ENCODE peak calls at places on chromosomes 1 and 21, in seven cellular contexts. W is mammary epithelial cell, X is SK-N-SH, H is neural progenitor cell, V is fibroblast of lung, E is IMR-90, Q is endothelial cell of umbilical vein. I is an unnamed sample.
A peak's percentile ranks its signal among the peaks of the same experiment; 100 is the strongest.

GRCh38 chr1:235649722-235650163 is at the start of gene GNG4:
- DNase-seq in W (no peak), X (peak; percentile 98), H (peak; percentile 80), V (no peak), E (no peak), Q (no peak), I (no peak)

GRCh38 chr1:9181990-9182783 is 52.4 kb upstream of the H6PD start:
- DNase-seq in W (peak; percentile 73), X (peak; percentile 86), H (peak; percentile 66), V (no peak), E (no peak), Q (peak; percentile 64), I (no peak)

GRCh38 chr1:230824571-230825060 is 43.7 kb downstream of the C1orf198 start:
- DNase-seq in W (no peak), X (no peak), H (no peak), V (peak; percentile 53), E (peak; percentile 51), Q (no peak), I (no peak)

GRCh38 chr1:247337961-247338360 is 6.3 kb upstream of the ZNF496 start:
- DNase-seq in W (no peak), X (no peak), H (no peak), V (no peak), E (no peak), Q (no peak), I (no peak)

GRCh38 chr1:18233176-18233864 is 125.7 kb downstream of the IGSF21 start:
- DNase-seq in W (no peak), X (no peak), H (no peak), V (no peak), E (no peak), Q (no peak), I (no peak)

GRCh38 chr21:44914176-44914874 is 6.4 kb downstream of the ITGB2 start:
- DNase-seq in W (no peak), X (no peak), H (no peak), V (no peak), E (no peak), Q (no peak), I (peak; percentile 72)

GRCh38 chr1:245578751-245579150 is 424.0 kb downstream of the KIF26B start:
- DNase-seq in W (no peak), X (no peak), H (no peak), V (peak; percentile 64), E (no peak), Q (no peak), I (no peak)

GRCh38 chr1:178324003-178324402 is 172.8 kb downstream of the CLEC20A start:
- DNase-seq in W (peak; percentile 79), X (no peak), H (no peak), V (peak; percentile 68), E (peak; percentile 71), Q (no peak), I (no peak)

GRCh38 chr1:235073331-235073967 is 55.2 kb downstream of the TOMM20 start:
- DNase-seq in W (peak; percentile 98), X (no peak), H (no peak), V (peak; percentile 31), E (no peak), Q (no peak), I (no peak)

GRCh38 chr21:41593784-41594138 is 85.8 kb upstream of the TMPRSS2 start:
- DNase-seq in W (no peak), X (no peak), H (no peak), V (no peak), E (no peak), Q (no peak), I (no peak)

GRCh38 chr1:231039161-231040018 is 664 bp downstream of the FAM89A start:
- DNase-seq in W (peak; percentile 26), X (peak; percentile 83), H (peak; percentile 75), V (peak; percentile 40), E (peak; percentile 37), Q (no peak), I (peak; percentile 74)

GRCh38 chr1:46246548-46247432 is 773 bp upstream of the RAD54L start:
- DNase-seq in W (no peak), X (peak; percentile 75), H (no peak), V (peak; percentile 68), E (peak; percentile 45), Q (no peak), I (peak; percentile 80)

GRCh38 chr1:46248122-46248920 is 758 bp downstream of the RAD54L start:
- DNase-seq in W (peak; percentile 67), X (peak; percentile 55), H (peak; percentile 65), V (peak; percentile 8), E (no peak), Q (peak; percentile 17), I (peak; percentile 86)

GRCh38 chr1:46244656-46245371 is 2.7 kb upstream of the RAD54L start:
- DNase-seq in W (no peak), X (peak; percentile 50), H (no peak), V (peak; percentile 6), E (peak; percentile 5), Q (peak; percentile 13), I (peak; percentile 91)

GRCh38 chr1:46242918-46243317 is 4.6 kb upstream of the RAD54L start:
- DNase-seq in W (no peak), X (no peak), H (no peak), V (no peak), E (no peak), Q (no peak), I (no peak)

DNA sequence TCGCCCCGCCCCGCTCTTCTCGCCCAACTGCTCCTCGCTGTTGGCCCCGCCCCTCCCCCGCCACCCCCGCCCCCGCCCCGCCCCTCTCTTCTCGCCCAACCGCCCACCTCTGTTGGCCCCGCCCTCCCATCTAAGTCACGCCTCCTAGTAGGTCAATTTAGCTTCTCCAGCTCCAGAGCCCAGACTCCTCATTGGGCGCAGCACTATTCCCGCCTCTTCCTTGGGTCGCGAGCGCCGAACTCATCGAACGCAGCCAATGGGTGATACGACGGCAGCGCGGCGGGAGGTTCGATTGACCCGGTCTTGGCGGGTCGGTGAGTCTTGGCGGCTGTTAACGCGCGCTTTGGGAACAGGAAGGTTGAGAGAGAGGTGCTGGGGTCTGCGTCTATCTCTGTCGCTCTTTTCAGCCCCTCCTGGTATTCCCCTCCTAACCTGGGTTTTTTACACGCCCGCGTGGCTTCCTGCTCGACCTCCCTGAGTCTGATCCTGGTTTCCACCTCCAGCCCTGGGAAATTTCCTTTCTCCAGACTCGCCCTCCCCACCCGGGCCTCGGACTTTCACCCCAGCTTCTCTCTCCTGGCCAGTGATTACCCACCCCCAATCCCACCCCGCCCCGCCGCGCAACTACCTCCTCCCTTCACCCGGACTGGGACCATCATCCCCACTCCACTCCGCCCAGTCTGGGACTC is at the start of gene RAD54L:
- DNase-seq in W (peak; percentile 99), X (peak; percentile 97), H (peak; percentile 99), V (peak; percentile 99), E (peak; percentile 99), Q (peak; percentile 97), I (peak; percentile 99)
- H2AFZ ChIP-seq in W (peak within 1 kb of the TSS; percentile 99), X (peak within 1 kb of the TSS; percentile 90), H (peak within 1 kb of the TSS; percentile 92), V (peak within 1 kb of the TSS; percentile 89), E (peak within 1 kb of the TSS; percentile 100), Q (peak within 1 kb of the TSS; percentile 96), I (peak within 1 kb of the TSS; percentile 100)

GRCh38 chr1:155245163-155245524 is 10.1 kb downstream of the ENTREP3 start:
- DNase-seq in W (no peak), X (no peak), H (no peak), V (no peak), E (no peak), Q (no peak), I (no peak)
- H2AFZ ChIP-seq in W (peak overlapping the region; percentile 98), X (peak overlapping the region; percentile 84), H (peak overlapping the region; percentile 65), V (peak overlapping the region; percentile 96), E (peak overlapping the region; percentile 96), Q (peak overlapping the region; percentile 77), I (peak overlapping the region; percentile 49)

GRCh38 chr1:36625959-36626337 is 143.2 kb upstream of the CSF3R start:
- DNase-seq in W (no peak), X (no peak), H (no peak), V (no peak), E (no peak), Q (no peak), I (no peak)
- H2AFZ ChIP-seq in W (no peak overlapping the region), X (no peak overlapping the region), H (peak overlapping the region; percentile 68), V (no peak overlapping the region), E (no peak overlapping the region), Q (no peak overlapping the region), I (no peak overlapping the region)

GRCh38 chr1:159009704-159010361 is at the start of gene IFI16:
- DNase-seq in W (peak; percentile 94), X (no peak), H (no peak), V (peak; percentile 97), E (peak; percentile 96), Q (peak; percentile 96), I (peak; percentile 71)
- H2AFZ ChIP-seq in W (peak within 1 kb of the TSS; percentile 82), X (peak within 1 kb of the TSS; percentile 91), H (peak within 1 kb of the TSS; percentile 18), V (peak within 1 kb of the TSS; percentile 83), E (peak within 1 kb of the TSS; percentile 46), Q (peak within 1 kb of the TSS; percentile 78), I (peak within 1 kb of the TSS; percentile 57)

GRCh38 chr21:33993286-33994231 is 78.0 kb upstream of the ATP5PO start:
- DNase-seq in W (no peak), X (no peak), H (no peak), V (no peak), E (no peak), Q (peak; percentile 45), I (no peak)
- H2AFZ ChIP-seq in W (no peak overlapping the region), X (no peak overlapping the region), H (peak overlapping the region; percentile 89), V (peak overlapping the region; percentile 9), E (no peak overlapping the region), Q (peak overlapping the region; percentile 85), I (no peak overlapping the region)

I was measured in Karpas-422.